ENCODE peak calls at places on chromosome 3, in four cellular contexts. S is CD4-positive, alpha-beta T cell; U is upper lobe of right lung; K is progenitor cell of endocrine pancreas. J is an unnamed sample.
A peak's percentile ranks its signal among the peaks of the same experiment; 100 is the strongest.

GRCh38 chr3:192916455-192917257 is 1.0 kb downstream of the MB21D2 start:
- DNase-seq in U (peak; percentile 83), K (peak; percentile 50), S (peak; percentile 30), J (no peak)

GRCh38 chr3:16317561-16317945 is 52.5 kb downstream of the OXNAD1 start:
- DNase-seq in K (no peak), S (no peak), U (no peak), J (no peak)

GRCh38 chr3:130950641-130951040 is 56.8 kb downstream of the ATP2C1 start:
- DNase-seq in K (no peak), U (no peak), S (no peak), J (no peak)

GRCh38 chr3:195239121-195239520 is 31.8 kb downstream of the XXYLT1 start:
- DNase-seq in U (no peak), S (no peak), K (no peak), J (no peak)

GRCh38 chr3:167740961-167741587 is 5.6 kb downstream of the SERPINI1 start:
- DNase-seq in U (no peak), S (peak; percentile 7), K (no peak), J (no peak)

GRCh38 chr3:117661636-117662095 is 952.1 kb downstream of the TUSC7 start:
- DNase-seq in K (no peak), S (no peak), U (no peak), J (no peak)

GRCh38 chr3:101999177-101999778 is 150.0 kb downstream of the NFKBIZ start:
- DNase-seq in U (no peak), S (no peak), K (no peak), J (no peak)

GRCh38 chr3:139291276-139292051 is 52.4 kb upstream of the MRPS22 start:
- DNase-seq in S (no peak), K (no peak), U (no peak), J (peak; percentile 12)

GRCh38 chr3:149657796-149658443 is at the start of gene WWTR1:
- DNase-seq in U (peak; percentile 95), S (no peak), K (peak; percentile 67), J (peak; percentile 98)

GRCh38 chr3:84318273-84318809 is 640.4 kb upstream of the CADM2 start:
- DNase-seq in U (no peak), S (no peak), K (no peak), J (no peak)

DNA sequence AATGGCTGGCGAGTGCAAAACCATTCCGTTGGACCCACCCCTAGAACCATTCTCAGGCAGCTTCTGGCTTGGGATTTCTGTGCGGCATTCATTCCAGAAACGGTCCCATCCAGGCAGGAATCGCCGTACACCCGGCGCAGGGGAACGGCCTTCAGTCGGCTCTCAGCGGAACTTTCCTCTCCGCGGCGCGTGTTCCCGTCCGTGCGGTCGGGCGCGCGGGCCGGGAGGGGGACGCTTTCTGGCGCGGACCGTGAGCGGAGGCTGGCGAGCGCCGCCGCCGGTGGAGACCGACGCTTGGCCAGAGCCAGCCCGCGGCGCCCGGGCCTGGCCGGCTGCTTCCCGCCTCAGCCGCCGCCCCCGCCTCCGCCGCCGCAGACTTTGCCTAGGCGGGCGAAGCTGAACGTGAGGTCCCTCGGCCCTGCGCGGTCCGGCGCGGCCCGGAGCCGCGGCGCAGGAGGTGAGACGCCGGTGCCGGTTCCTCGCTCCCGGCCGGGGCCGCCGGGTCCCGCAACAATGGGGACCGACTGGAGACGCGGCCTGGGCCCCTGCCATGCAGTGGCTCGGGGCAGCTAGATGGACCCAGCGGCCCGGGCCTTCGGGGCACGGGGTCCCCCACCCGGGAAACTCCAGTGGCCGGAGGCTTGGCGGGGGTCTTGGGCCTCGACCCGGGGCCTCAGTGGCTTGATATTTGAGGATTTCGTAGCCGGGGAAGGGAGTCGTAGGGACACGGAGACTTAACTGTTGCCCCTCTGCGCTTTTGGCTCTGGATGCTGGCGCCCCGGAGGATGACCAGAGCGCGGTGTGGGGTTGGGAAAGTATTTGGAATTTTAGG is at the start of gene RAD54L2:
- DNase-seq in K (peak; percentile 61), U (peak; percentile 93), S (peak; percentile 78), J (peak; percentile 93)
- TF ChIP-seq CTCF in K (peak; percentile 35), U (peak; percentile 27), S (no peak), J (peak; percentile 64)

DNA sequence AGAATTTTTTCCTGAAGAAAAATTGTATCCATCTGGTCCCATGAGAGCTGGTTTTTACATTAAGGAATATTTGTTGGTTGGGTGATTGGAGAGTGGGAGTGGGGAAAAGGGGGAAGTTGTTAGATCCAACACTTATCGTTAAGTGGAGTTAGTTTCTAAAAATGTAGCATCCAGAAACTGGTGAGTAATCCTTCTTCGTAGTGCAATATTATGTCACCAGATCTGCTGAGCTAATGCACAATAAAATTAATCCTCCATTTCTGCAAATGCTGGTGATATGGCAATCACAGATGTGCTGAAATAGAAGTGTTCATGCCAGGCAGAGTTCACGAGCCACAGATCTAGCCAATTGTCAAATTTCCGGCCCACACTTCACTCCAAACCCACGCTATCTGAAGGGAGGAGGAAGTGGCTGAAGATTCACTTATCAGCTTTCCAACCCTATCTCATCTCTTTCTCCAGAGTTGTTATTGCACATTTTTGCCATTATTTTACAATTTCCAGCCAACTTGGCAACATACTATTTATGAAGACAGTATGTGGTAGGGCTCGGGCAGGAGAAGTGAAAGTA is 313.5 kb upstream of the ATP11B start:
- DNase-seq in S (no peak), U (no peak), K (no peak), J (no peak)
- TF ChIP-seq CTCF in S (no peak), U (no peak), K (no peak), J (no peak)

DNA sequence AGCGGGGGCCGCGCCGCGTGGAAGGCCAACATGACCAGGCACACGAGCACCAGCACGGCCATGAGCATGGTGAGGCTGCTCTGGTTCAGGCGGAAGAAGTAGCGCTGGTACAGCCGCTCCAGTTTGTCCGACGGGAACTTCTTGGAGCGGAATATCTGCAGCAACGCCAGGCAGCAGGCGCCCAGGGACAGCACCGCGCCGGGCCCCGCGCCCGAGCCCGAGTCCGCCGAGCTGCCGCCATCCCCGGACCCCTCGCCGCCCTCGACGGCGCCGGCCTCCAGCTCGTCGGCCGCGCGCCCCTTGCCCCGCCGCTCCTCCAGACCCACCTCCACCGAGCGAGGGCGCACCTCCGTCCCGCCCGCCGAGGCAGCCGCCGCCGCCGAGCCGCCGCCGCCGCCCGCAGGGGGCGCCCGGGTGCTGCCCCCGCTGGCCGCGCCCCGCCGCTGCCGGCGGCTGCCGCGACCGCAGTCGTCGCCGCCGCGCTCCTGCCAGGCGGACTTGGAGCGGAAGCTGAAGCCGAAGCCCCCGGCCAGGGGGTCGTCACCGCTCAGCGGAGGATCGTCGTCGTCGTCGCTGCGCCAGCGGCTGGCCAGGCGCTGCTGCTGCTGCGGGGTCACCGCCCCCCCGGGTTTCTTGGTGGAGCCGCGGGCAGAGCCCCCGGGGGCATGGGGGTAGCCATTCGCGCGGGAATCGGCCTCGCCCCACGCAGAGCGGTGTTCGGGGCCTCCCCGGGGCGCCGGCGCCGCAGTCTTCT is 964 bp downstream of the ADCY5 start:
- DNase-seq in K (peak; percentile 44), U (no peak), S (peak; percentile 34), J (no peak)
- TF ChIP-seq CTCF in K (peak; percentile 54), U (no peak), S (no peak), J (peak; percentile 63)

GRCh38 chr3:39000008-39000450 is 51.7 kb downstream of the SCN11A start:
- DNase-seq in S (no peak), U (no peak), K (no peak), J (no peak)
- TF ChIP-seq CTCF in S (peak; percentile 77), U (peak; percentile 62), K (peak; percentile 83), J (peak; percentile 97)

GRCh38 chr3:141421639-141422319 is 53.5 kb downstream of the ZBTB38 start:
- DNase-seq in U (no peak), K (no peak), S (no peak), J (no peak)
- TF ChIP-seq CTCF in U (no peak), K (no peak), S (no peak), J (no peak)

GRCh38 chr3:128392021-128392420 is 74.7 kb downstream of the DNAJB8 start:
- DNase-seq in S (no peak), U (no peak), K (no peak), J (no peak)

GRCh38 chr3:128392812-128393544 is 73.7 kb downstream of the DNAJB8 start:
- DNase-seq in S (no peak), K (no peak), U (no peak), J (no peak)

GRCh38 chr3:128395046-128395445 is 71.6 kb downstream of the DNAJB8 start:
- DNase-seq in K (no peak), S (no peak), U (no peak), J (no peak)

GRCh38 chr3:128395500-128396125 is 71.1 kb downstream of the DNAJB8 start:
- DNase-seq in K (no peak), U (no peak), S (no peak), J (no peak)

GRCh38 chr3:128394033-128394432 is 72.7 kb downstream of the DNAJB8 start:
- DNase-seq in S (no peak), U (no peak), K (no peak), J (no peak)
- TF ChIP-seq CTCF in S (no peak), U (no peak), K (no peak), J (no peak)